ENCODE peak calls at places on chromosomes 1 and 21, in seven cellular contexts. I is stimulated activated CD8-positive, alpha-beta memory T cell treated with anti-CD3 and anti-CD28 coated beads, Interleukin-12 subunit alpha, Interleukin-12 subunit beta, amount 100 ng/mL, for 1 hour; N is activated CD8-positive, alpha-beta memory T cell treated with anti-CD3 and anti-CD28 coated beads for 4 hours; M is naive thymus-derived CD4-positive, alpha-beta T cell; A is psoas muscle; D is kidney glomerular epithelial cell; Z is upper lobe of right lung. H is an unnamed sample.

GRCh38 chr1:111281411-111281810 is 9.2 kb upstream of the CHIA start:
- DNase-seq in I (no peak), N (no peak), A (no peak), Z (peak), M (no peak), D (no peak), H (no peak)

GRCh38 chr1:118340928-118341905 is 156.2 kb upstream of the SPAG17 start:
- DNase-seq in I (no peak), N (no peak), Z (no peak), A (no peak), D (no peak), M (no peak), H (no peak)

GRCh38 chr1:55067022-55067781 is 27.9 kb downstream of the PCSK9 start:
- DNase-seq in I (no peak), M (no peak), D (no peak), Z (peak), A (peak), N (no peak), H (no peak)

GRCh38 chr1:205976036-205976435 is 27.2 kb downstream of the RAB7B start:
- DNase-seq in N (no peak), D (no peak), A (no peak), M (no peak), I (no peak), Z (no peak), H (no peak)

GRCh38 chr1:164772635-164773034 is 213.7 kb downstream of the PBX1 start:
- DNase-seq in I (no peak), M (no peak), D (peak), N (no peak), A (peak), Z (peak), H (no peak)

GRCh38 chr21:16037386-16037785 is 307.6 kb downstream of the USP25 start:
- DNase-seq in A (no peak), I (no peak), M (no peak), N (no peak), Z (no peak), D (no peak), H (no peak)

GRCh38 chr1:151832318-151832984 is 849 bp upstream of the RORC start:
- DNase-seq in D (peak), I (no peak), N (no peak), A (peak), Z (peak), M (no peak), H (no peak)

GRCh38 chr21:44929799-44930542 is 9.3 kb upstream of the ITGB2 start:
- DNase-seq in I (no peak), Z (peak), D (no peak), A (peak), N (no peak), M (no peak), H (no peak)

GRCh38 chr1:93708734-93709481 is 27.3 kb upstream of the BCAR3 start:
- DNase-seq in Z (peak), N (no peak), A (no peak), I (no peak), D (peak), M (no peak), H (no peak)

GRCh38 chr1:213987876-213988638 is at the start of gene PROX1:
- DNase-seq in Z (peak), A (peak), I (no peak), D (peak), N (no peak), M (peak), H (no peak)

GRCh38 chr1:9586147-9586766 is 2.5 kb upstream of the TMEM201 start:
- DNase-seq in N (no peak), I (no peak), Z (peak), M (no peak), A (no peak), D (no peak), H (no peak)

GRCh38 chr1:202058001-202058908 is 47.9 kb downstream of the ELF3 start:
- DNase-seq in A (no peak), Z (no peak), N (no peak), I (no peak), M (no peak), D (no peak), H (no peak)

GRCh38 chr1:51926171-51926812 is 47.8 kb upstream of the NRDC start:
- DNase-seq in N (no peak), A (no peak), Z (no peak), I (no peak), M (no peak), D (no peak), H (no peak)